ENCODE peak calls at places on chromosomes 12 and 14, in seven cellular contexts. Y is HEK293T; R is activated T-helper 1 cell treated with anti-CD3 and anti-CD28 coated beads, Interleukin-12 subunit alpha, Interleukin-12 subunit beta, Interleukin-2, Interleukin-4 antibody, amounts not matched to agents 30 ng/mL and 10 ng/mL and 1 ng/mL, durations not matched to agents 14 hours and 24 hours and 36 hours; S is stimulated activated CD4-positive, alpha-beta T cell treated with anti-CD3 and anti-CD28 coated beads, TNF-alpha, amount 100 ng/mL, for 4 hours; F is activated T-cell treated with anti-CD3 and anti-CD28 coated beads, Interleukin-2, amount 50 U/mL, for 1 hour; W is stimulated activated CD8-positive, alpha-beta memory T cell treated with anti-CD3 and anti-CD28 coated beads, Interleukin-4, amount 100 ng/mL, for 24 hours; P is A549. L is an unnamed sample.

GRCh38 chr12:120720234-120720968 is 5.2 kb upstream of the ACADS start:
- DNase-seq in P (no peak), F (no peak), W (no peak), R (no peak), S (no peak), Y (no peak), L (peak; percentile 39)

GRCh38 chr12:6613015-6613775 is 6.0 kb upstream of the CHD4 start:
- DNase-seq in Y (no peak), S (no peak), R (no peak), F (no peak), P (no peak), W (no peak), L (peak; percentile 72)

GRCh38 chr12:93081810-93082165 is 152.7 kb upstream of the EEA1 start:
- DNase-seq in F (no peak), Y (no peak), S (no peak), R (no peak), W (no peak), P (no peak), L (no peak)

GRCh38 chr14:36373982-36374673 is 53.7 kb upstream of the MBIP start:
- DNase-seq in R (peak; percentile 43), W (peak; percentile 46), P (peak; percentile 38), S (peak; percentile 50), F (peak; percentile 61), Y (peak; percentile 84), L (peak; percentile 46)

GRCh38 chr14:64723691-64724577 is 19.7 kb downstream of the PLEKHG3 start:
- DNase-seq in S (no peak), R (no peak), W (no peak), P (no peak), Y (peak; percentile 25), F (no peak), L (no peak)

GRCh38 chr14:97033556-97034081 is 236.4 kb downstream of the VRK1 start:
- DNase-seq in W (no peak), F (peak; percentile 20), S (no peak), Y (no peak), P (no peak), R (no peak), L (no peak)

GRCh38 chr12:113149361-113150150 is at the start of gene CFAP73:
- DNase-seq in R (no peak), F (no peak), W (no peak), P (peak; percentile 82), S (no peak), Y (peak; percentile 79), L (no peak)

GRCh38 chr12:57011438-57012424 is 4.6 kb downstream of the TAC3 start:
- DNase-seq in W (no peak), F (no peak), R (no peak), S (no peak), P (no peak), Y (no peak), L (no peak)

GRCh38 chr12:64385468-64385867 is 5.1 kb downstream of the C12orf56 start:
- DNase-seq in F (peak; percentile 27), S (no peak), W (no peak), P (no peak), R (no peak), Y (no peak), L (no peak)

GRCh38 chr12:32052300-32052691 is 54.4 kb upstream of the BICD1 start:
- DNase-seq in Y (no peak), F (no peak), S (no peak), P (no peak), R (no peak), W (no peak), L (no peak)